ENCODE peak calls at places on chromosomes 5 and 9, in nine cellular contexts. One of them, this sample, is unnamed.

GRCh38 chr5:43041131-43041668 is 1.1 kb upstream of the ANXA2R start:
- DNase-seq in HFFc6: no peak
- DNase-seq in H9: no peak
- DNase-seq in AG04449: no peak
- DNase-seq in CD8-positive, alpha-beta T cell: no peak
- DNase-seq in stomach: no peak
- DNase-seq in transverse colon: peak; percentile 36
- DNase-seq in IMR-90: no peak
- DNase-seq in adrenal gland: peak; percentile 49
- DNase-seq in this sample: peak; percentile 36

GRCh38 chr5:10607666-10608442 is 44.0 kb downstream of the ANKRD33B start:
- DNase-seq in HFFc6: no peak
- DNase-seq in adrenal gland: peak; percentile 44
- DNase-seq in CD8-positive, alpha-beta T cell: no peak
- DNase-seq in AG04449: no peak
- DNase-seq in H9: no peak
- DNase-seq in stomach: no peak
- DNase-seq in IMR-90: peak; percentile 72
- DNase-seq in transverse colon: peak; percentile 45
- DNase-seq in this sample: no peak

GRCh38 chr9:108586451-108586850 is 269.3 kb downstream of the ACTL7B start:
- DNase-seq in AG04449: no peak
- DNase-seq in IMR-90: no peak
- DNase-seq in transverse colon: no peak
- DNase-seq in H9: no peak
- DNase-seq in stomach: no peak
- DNase-seq in adrenal gland: no peak
- DNase-seq in HFFc6: no peak
- DNase-seq in CD8-positive, alpha-beta T cell: no peak
- DNase-seq in this sample: no peak

GRCh38 chr5:144142030-144142825 is 28.2 kb downstream of the YIPF5 start:
- DNase-seq in HFFc6: peak; percentile 59
- DNase-seq in H9: no peak
- DNase-seq in transverse colon: no peak
- DNase-seq in adrenal gland: no peak
- DNase-seq in AG04449: no peak
- DNase-seq in stomach: no peak
- DNase-seq in IMR-90: peak; percentile 67
- DNase-seq in CD8-positive, alpha-beta T cell: no peak
- DNase-seq in this sample: no peak

GRCh38 chr5:168552146-168552545 is 23.0 kb downstream of the FBLL1 start:
- DNase-seq in IMR-90: peak; percentile 97
- DNase-seq in transverse colon: no peak
- DNase-seq in H9: no peak
- DNase-seq in adrenal gland: peak; percentile 20
- DNase-seq in HFFc6: peak; percentile 49
- DNase-seq in AG04449: peak; percentile 92
- DNase-seq in CD8-positive, alpha-beta T cell: no peak
- DNase-seq in stomach: no peak
- DNase-seq in this sample: no peak

GRCh38 chr5:178338126-178338749 is 105.6 kb upstream of the PHYKPL start:
- DNase-seq in adrenal gland: no peak
- DNase-seq in HFFc6: no peak
- DNase-seq in AG04449: no peak
- DNase-seq in stomach: no peak
- DNase-seq in transverse colon: no peak
- DNase-seq in H9: no peak
- DNase-seq in IMR-90: no peak
- DNase-seq in CD8-positive, alpha-beta T cell: no peak
- DNase-seq in this sample: no peak

GRCh38 chr5:132011561-132012384 is at the start of gene ACSL6:
- DNase-seq in IMR-90: no peak
- DNase-seq in adrenal gland: peak; percentile 55
- DNase-seq in transverse colon: peak; percentile 37
- DNase-seq in stomach: peak; percentile 51
- DNase-seq in CD8-positive, alpha-beta T cell: peak; percentile 14
- DNase-seq in H9: peak; percentile 43
- DNase-seq in HFFc6: no peak
- DNase-seq in AG04449: no peak
- DNase-seq in this sample: peak; percentile 50

GRCh38 chr9:130354806-130355205 is 89.2 kb downstream of the HMCN2 start:
- DNase-seq in CD8-positive, alpha-beta T cell: no peak
- DNase-seq in IMR-90: no peak
- DNase-seq in HFFc6: no peak
- DNase-seq in transverse colon: no peak
- DNase-seq in H9: no peak
- DNase-seq in adrenal gland: no peak
- DNase-seq in AG04449: no peak
- DNase-seq in stomach: no peak
- DNase-seq in this sample: no peak

GRCh38 chr9:104104407-104104806 is 10.3 kb downstream of the SMC2 start:
- DNase-seq in H9: no peak
- DNase-seq in CD8-positive, alpha-beta T cell: no peak
- DNase-seq in stomach: no peak
- DNase-seq in IMR-90: no peak
- DNase-seq in transverse colon: no peak
- DNase-seq in AG04449: no peak
- DNase-seq in HFFc6: no peak
- DNase-seq in adrenal gland: no peak
- DNase-seq in this sample: no peak

GRCh38 chr5:136802382-136802781 is 437.0 kb upstream of the TRPC7 start:
- DNase-seq in stomach: no peak
- DNase-seq in AG04449: no peak
- DNase-seq in IMR-90: peak; percentile 5
- DNase-seq in H9: no peak
- DNase-seq in transverse colon: no peak
- DNase-seq in adrenal gland: peak; percentile 44
- DNase-seq in CD8-positive, alpha-beta T cell: no peak
- DNase-seq in HFFc6: peak; percentile 25
- DNase-seq in this sample: no peak

GRCh38 chr5:99795026-99795425 is 740.1 kb upstream of the FAM174A start:
- DNase-seq in IMR-90: no peak
- DNase-seq in adrenal gland: no peak
- DNase-seq in transverse colon: no peak
- DNase-seq in H9: no peak
- DNase-seq in HFFc6: no peak
- DNase-seq in stomach: no peak
- DNase-seq in AG04449: no peak
- DNase-seq in CD8-positive, alpha-beta T cell: no peak
- DNase-seq in this sample: no peak
- TF ChIP-seq CTCF in IMR-90: no peak
- TF ChIP-seq CTCF in adrenal gland: no peak
- TF ChIP-seq CTCF in transverse colon: no peak
- TF ChIP-seq CTCF in H9: no peak
- TF ChIP-seq CTCF in HFFc6: no peak
- TF ChIP-seq CTCF in stomach: no peak
- TF ChIP-seq CTCF in AG04449: no peak
- TF ChIP-seq CTCF in CD8-positive, alpha-beta T cell: no peak
- TF ChIP-seq CTCF in this sample: no peak

DNA sequence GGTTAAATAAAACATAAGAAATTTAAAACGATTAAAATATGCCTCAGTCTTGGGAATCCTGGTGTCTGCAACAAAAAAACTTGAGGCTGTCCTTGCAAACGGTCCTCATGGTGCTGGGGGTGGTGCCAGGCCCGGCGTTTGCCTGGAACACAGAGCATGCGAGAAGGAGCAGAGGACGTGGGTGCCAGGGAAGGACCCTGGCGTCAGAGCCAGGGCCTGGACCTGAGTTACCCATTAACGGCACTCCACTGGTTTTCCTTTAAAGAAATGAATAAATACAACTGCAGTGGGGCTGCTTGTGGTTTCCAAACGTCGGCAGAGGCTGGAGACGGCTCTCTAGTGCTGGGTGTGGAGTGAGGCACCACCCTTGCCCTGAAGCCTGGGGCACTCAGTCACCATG is at the start of gene SLC6A18:
- DNase-seq in H9: no peak
- DNase-seq in transverse colon: no peak
- DNase-seq in HFFc6: no peak
- DNase-seq in CD8-positive, alpha-beta T cell: no peak
- DNase-seq in IMR-90: no peak
- DNase-seq in AG04449: no peak
- DNase-seq in adrenal gland: no peak
- DNase-seq in stomach: no peak
- DNase-seq in this sample: no peak
- TF ChIP-seq CTCF in H9: no peak
- TF ChIP-seq CTCF in transverse colon: no peak
- TF ChIP-seq CTCF in HFFc6: no peak
- TF ChIP-seq CTCF in CD8-positive, alpha-beta T cell: no peak
- TF ChIP-seq CTCF in IMR-90: no peak
- TF ChIP-seq CTCF in AG04449: no peak
- TF ChIP-seq CTCF in adrenal gland: no peak
- TF ChIP-seq CTCF in stomach: no peak
- TF ChIP-seq CTCF in this sample: no peak

DNA sequence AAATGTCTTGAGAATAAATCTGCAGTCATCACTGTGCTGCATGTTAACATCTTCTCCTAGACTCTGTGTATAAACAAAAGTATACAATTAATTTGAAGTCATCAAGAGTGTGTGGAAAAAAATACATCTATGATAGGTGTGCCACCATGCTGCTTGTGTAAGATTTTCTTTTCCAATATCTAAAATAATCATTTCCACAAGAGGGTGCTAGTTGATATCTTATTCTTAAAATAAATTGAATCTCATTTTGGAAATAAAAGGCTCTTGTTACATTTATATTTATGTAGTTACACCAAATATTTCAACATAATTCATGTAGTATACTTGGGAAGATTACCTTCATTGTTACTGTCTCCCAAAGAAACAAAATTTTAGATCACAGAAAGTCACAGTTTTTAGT is 14.1 kb upstream of the MOCS2 start:
- DNase-seq in AG04449: no peak
- DNase-seq in stomach: no peak
- DNase-seq in HFFc6: no peak
- DNase-seq in IMR-90: peak; percentile 40
- DNase-seq in adrenal gland: no peak
- DNase-seq in transverse colon: no peak
- DNase-seq in H9: no peak
- DNase-seq in CD8-positive, alpha-beta T cell: no peak
- DNase-seq in this sample: no peak
- TF ChIP-seq CTCF in AG04449: no peak
- TF ChIP-seq CTCF in stomach: no peak
- TF ChIP-seq CTCF in HFFc6: peak; percentile 78
- TF ChIP-seq CTCF in IMR-90: peak; percentile 41
- TF ChIP-seq CTCF in adrenal gland: peak; percentile 21
- TF ChIP-seq CTCF in transverse colon: no peak
- TF ChIP-seq CTCF in H9: no peak
- TF ChIP-seq CTCF in CD8-positive, alpha-beta T cell: no peak
- TF ChIP-seq CTCF in this sample: no peak

DNA sequence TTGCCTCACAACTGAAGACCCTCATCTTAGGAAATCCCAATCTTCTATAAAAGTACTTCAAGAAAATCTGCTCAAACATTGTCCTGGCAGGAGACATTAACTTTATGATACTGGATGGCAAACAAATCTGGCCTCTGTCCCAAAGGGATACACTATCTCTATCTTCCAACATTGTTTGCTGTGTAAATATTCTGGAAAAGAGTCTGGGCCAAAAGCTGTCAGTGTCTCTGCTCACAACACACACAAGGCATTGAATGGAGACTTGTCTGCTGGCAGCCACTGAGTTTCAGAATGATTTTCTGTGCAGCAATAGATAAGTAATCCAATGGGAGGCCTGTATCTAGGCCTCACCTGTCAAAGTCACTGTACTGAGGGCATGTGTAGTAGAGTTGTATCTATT is 471.1 kb downstream of the DMAC1 start:
- DNase-seq in H9: no peak
- DNase-seq in stomach: no peak
- DNase-seq in transverse colon: no peak
- DNase-seq in AG04449: no peak
- DNase-seq in IMR-90: no peak
- DNase-seq in CD8-positive, alpha-beta T cell: no peak
- DNase-seq in HFFc6: no peak
- DNase-seq in adrenal gland: no peak
- DNase-seq in this sample: no peak
- TF ChIP-seq CTCF in H9: no peak
- TF ChIP-seq CTCF in stomach: no peak
- TF ChIP-seq CTCF in transverse colon: no peak
- TF ChIP-seq CTCF in AG04449: no peak
- TF ChIP-seq CTCF in IMR-90: no peak
- TF ChIP-seq CTCF in CD8-positive, alpha-beta T cell: no peak
- TF ChIP-seq CTCF in HFFc6: no peak
- TF ChIP-seq CTCF in adrenal gland: no peak
- TF ChIP-seq CTCF in this sample: no peak

DNA sequence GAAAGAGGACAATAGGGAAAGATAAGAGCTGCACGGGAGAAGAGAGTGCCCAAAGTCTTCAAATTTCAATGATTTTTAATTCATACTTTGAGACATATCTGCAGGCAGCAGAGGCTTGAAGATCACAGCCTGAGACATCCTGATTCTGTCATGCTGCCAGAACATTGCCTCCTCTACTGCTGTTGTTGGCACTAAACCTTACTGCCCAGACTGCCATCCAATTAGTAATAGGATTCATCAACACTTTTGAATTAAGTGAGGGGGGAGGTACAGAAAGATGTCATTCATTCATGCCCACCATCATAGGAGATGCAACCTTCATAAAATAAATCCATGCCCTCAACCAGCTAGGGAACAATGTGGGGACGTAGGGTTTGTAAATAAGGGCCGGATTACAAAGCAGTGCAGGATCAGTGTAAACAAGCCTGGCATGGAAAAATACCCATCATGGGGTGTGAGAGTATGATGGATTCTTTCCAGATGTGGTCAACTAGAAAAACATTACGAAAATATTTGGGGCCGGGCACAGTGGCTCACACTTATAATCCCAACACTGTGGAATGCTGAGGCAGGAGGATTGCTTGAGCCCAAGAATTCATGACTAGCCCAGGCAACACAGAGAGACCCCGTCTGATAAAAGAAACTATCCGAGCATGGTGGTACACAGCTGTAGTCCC is 122.1 kb upstream of the DAPK1 start:
- DNase-seq in adrenal gland: no peak
- DNase-seq in CD8-positive, alpha-beta T cell: no peak
- DNase-seq in transverse colon: no peak
- DNase-seq in AG04449: no peak
- DNase-seq in H9: no peak
- DNase-seq in HFFc6: peak; percentile 15
- DNase-seq in stomach: no peak
- DNase-seq in IMR-90: no peak
- DNase-seq in this sample: no peak
- TF ChIP-seq CTCF in adrenal gland: no peak
- TF ChIP-seq CTCF in CD8-positive, alpha-beta T cell: no peak
- TF ChIP-seq CTCF in transverse colon: no peak
- TF ChIP-seq CTCF in AG04449: no peak
- TF ChIP-seq CTCF in H9: no peak
- TF ChIP-seq CTCF in HFFc6: no peak
- TF ChIP-seq CTCF in stomach: no peak
- TF ChIP-seq CTCF in IMR-90: no peak
- TF ChIP-seq CTCF in this sample: no peak

GRCh38 chr5:34905564-34905963 is 9.7 kb downstream of the RAD1 start:
- DNase-seq in AG04449: no peak
- DNase-seq in IMR-90: no peak
- DNase-seq in CD8-positive, alpha-beta T cell: no peak
- DNase-seq in adrenal gland: no peak
- DNase-seq in stomach: no peak
- DNase-seq in transverse colon: no peak
- DNase-seq in HFFc6: no peak
- DNase-seq in H9: no peak
- DNase-seq in this sample: no peak
- TF ChIP-seq CTCF in AG04449: no peak
- TF ChIP-seq CTCF in IMR-90: peak; percentile 45
- TF ChIP-seq CTCF in CD8-positive, alpha-beta T cell: no peak
- TF ChIP-seq CTCF in adrenal gland: no peak
- TF ChIP-seq CTCF in stomach: no peak
- TF ChIP-seq CTCF in transverse colon: no peak
- TF ChIP-seq CTCF in HFFc6: peak; percentile 72
- TF ChIP-seq CTCF in H9: peak; percentile 69
- TF ChIP-seq CTCF in this sample: no peak